ENCODE peak calls at places on chromosomes 16 and 17, in five cellular contexts. E is neural progenitor cell, L is substantia nigra, D is germinal center, N is C1 segment of cervical spinal cord. O is an unnamed sample.

GRCh38 chr16:49698416-49698815 is 157.5 kb downstream of the ZNF423 start:
- DNase-seq in E (peak), L (no peak), D (no peak), N (no peak), O (peak)

GRCh38 chr17:6755281-6755680 is 565 bp upstream of the XAF1 start:
- DNase-seq in E (peak), L (no peak), D (no peak), N (no peak), O (no peak)

GRCh38 chr17:45320931-45321461 is 4.2 kb upstream of the MAP3K14 start:
- DNase-seq in E (no peak), L (no peak), D (no peak), N (no peak), O (peak)

GRCh38 chr17:41126412-41126811 is 2.4 kb upstream of the KRTAP4-12 start:
- DNase-seq in E (no peak), L (no peak), D (no peak), N (no peak), O (no peak)

GRCh38 chr17:48053758-48054237 is 5.6 kb downstream of the NFE2L1 start:
- DNase-seq in E (peak), L (no peak), D (no peak), N (no peak), O (no peak)

GRCh38 chr16:50711862-50712567 is 18.6 kb downstream of the NOD2 start:
- DNase-seq in E (no peak), L (peak), D (no peak), N (peak), O (no peak)

GRCh38 chr17:58332720-58333395 is 4.3 kb upstream of the TSPOAP1 start:
- DNase-seq in E (no peak), L (no peak), D (no peak), N (no peak), O (no peak)

GRCh38 chr16:68146583-68146982 is 61.4 kb downstream of the NFATC3 start:
- DNase-seq in E (no peak), L (no peak), D (no peak), N (no peak), O (peak)

GRCh38 chr16:11131706-11132105 is 124.3 kb downstream of the SOCS1 start:
- DNase-seq in E (no peak), L (no peak), D (no peak), N (no peak), O (peak)

GRCh38 chr16:69083306-69083941 is 22.0 kb upstream of the HAS3 start:
- DNase-seq in E (no peak), L (no peak), D (no peak), N (no peak), O (no peak)

GRCh38 chr17:39641119-39641496 is 4.2 kb downstream of the STARD3 start:
- DNase-seq in E (no peak), L (no peak), D (no peak), N (no peak), O (no peak)

GRCh38 chr16:58467915-58468314 is 32.0 kb upstream of the NDRG4 start:
- DNase-seq in E (no peak), L (no peak), D (no peak), N (no peak), O (no peak)

GRCh38 chr17:77863814-77864161 is 94.7 kb upstream of the TNRC6C start:
- DNase-seq in E (no peak), L (no peak), D (no peak), N (no peak), O (peak)

GRCh38 chr16:10988164-10988803 is 43.9 kb downstream of the CLEC16A start:
- DNase-seq in E (peak), L (no peak), D (peak), N (no peak), O (no peak)

GRCh38 chr17:28760987-28761562 is 17.3 kb downstream of the TRAF4 start:
- DNase-seq in E (peak), L (peak), D (no peak), N (peak), O (peak)

GRCh38 chr17:66952681-66953638 is 11.5 kb upstream of the CACNG4 start:
- DNase-seq in E (no peak), L (no peak), D (no peak), N (no peak), O (no peak)

GRCh38 chr16:86681440-86681838 is 103.1 kb downstream of the FOXL1 start:
- DNase-seq in E (no peak), L (no peak), D (no peak), N (no peak), O (no peak)

GRCh38 chr16:54462151-54462651 is 175.6 kb upstream of the IRX3 start:
- DNase-seq in E (no peak), L (no peak), D (no peak), N (no peak), O (no peak)

GRCh38 chr17:78032166-78032565 is 73.7 kb downstream of the TNRC6C start:
- DNase-seq in E (no peak), L (no peak), D (no peak), N (no peak), O (peak)

GRCh38 chr17:67132366-67132765 is 88.0 kb downstream of the CACNG1 start:
- DNase-seq in E (no peak), L (no peak), D (no peak), N (no peak), O (no peak)

GRCh38 chr17:18263885-18264682 is 3.6 kb downstream of the MIEF2 start:
- DNase-seq in E (no peak), L (no peak), D (no peak), N (no peak), O (no peak)

GRCh38 chr16:48300391-48300856 is 53.1 kb upstream of the ABCC11 start:
- DNase-seq in E (no peak), L (no peak), D (no peak), N (no peak), O (no peak)

GRCh38 chr16:10090816-10091215 is 91.4 kb downstream of the GRIN2A start:
- DNase-seq in E (no peak), L (no peak), D (no peak), N (no peak), O (no peak)

GRCh38 chr16:4272114-4272954 is 489 bp downstream of the TFAP4 start:
- DNase-seq in E (peak), L (peak), D (peak), N (peak), O (peak)

GRCh38 chr16:84247844-84248243 is 8.0 kb upstream of the KCNG4 start:
- DNase-seq in E (no peak), L (no peak), D (no peak), N (no peak), O (no peak)

GRCh38 chr16:13909872-13910303 is 10.1 kb upstream of the ERCC4 start:
- DNase-seq in E (no peak), L (peak), D (no peak), N (peak), O (no peak)

GRCh38 chr16:2843526-2843925 is 13.4 kb downstream of the ZG16B start:
- DNase-seq in E (no peak), L (no peak), D (no peak), N (no peak), O (no peak)

GRCh38 chr17:74877592-74878543 is 5.1 kb upstream of the FDXR start:
- DNase-seq in E (no peak), L (no peak), D (no peak), N (no peak), O (no peak)

GRCh38 chr17:74513987-74514631 is 17.2 kb downstream of the CD300LB start:
- DNase-seq in E (peak), L (no peak), D (no peak), N (no peak), O (peak)

GRCh38 chr17:5042152-5043022 is 7.2 kb upstream of the SLC52A1 start:
- DNase-seq in E (no peak), L (no peak), D (no peak), N (no peak), O (no peak)

GRCh38 chr17:83064732-83065659 is 14.4 kb upstream of the METRNL start:
- DNase-seq in E (no peak), L (no peak), D (no peak), N (no peak), O (no peak)

GRCh38 chr16:27335349-27336052 is 21.7 kb downstream of the IL4R start:
- DNase-seq in E (no peak), L (no peak), D (no peak), N (no peak), O (no peak)

GRCh38 chr17:35786941-35787432 is 8.5 kb downstream of the MMP28 start:
- DNase-seq in E (no peak), L (no peak), D (no peak), N (no peak), O (peak)